ENCODE peak calls at places on chromosomes 4 and X, in ten cellular contexts. O is A549; Y is effector CD4-positive, alpha-beta T cell; A is anterior cingulate cortex; E is activated CD4-positive, CD25-positive, alpha-beta regulatory T cell treated with anti-CD3 and anti-CD28 coated beads, Interleukin-2, amount 50 U/mL, for 72 hours; T is tibial artery; S is AG20443; V is stimulated activated effector memory CD8-positive, alpha-beta T cell treated with anti-CD3 and anti-CD28 coated beads, Interleukin-12 subunit alpha, Interleukin-12 subunit beta, amount 100 ng/mL, for 72 hours; D is T-helper 9 cell; F is fibroblast of lung. K is an unnamed sample.
A peak's percentile ranks its signal among the peaks of the same experiment; 100 is the strongest.

GRCh38 chr4:26050212-26050643 is 136.2 kb downstream of the SMIM20 start:
- DNase-seq in A (peak; percentile 7), E (no peak), S (no peak), O (no peak), T (peak; percentile 73), F (no peak), V (no peak), Y (no peak), D (no peak), K (no peak)

GRCh38 chr4:37652747-37653527 is 33.2 kb downstream of the RELL1 start:
- DNase-seq in D (no peak), T (no peak), F (no peak), S (no peak), Y (no peak), V (no peak), E (no peak), A (no peak), O (no peak), K (no peak)

GRCh38 chrX:96713303-96713702 is 28.7 kb downstream of the DIAPH2 start:
- DNase-seq in O (no peak), T (no peak), D (no peak), V (no peak), F (no peak), A (no peak), S (no peak), Y (no peak), E (no peak), K (no peak)

GRCh38 chrX:69959712-69960111 is 90.0 kb downstream of the AWAT2 start:
- DNase-seq in E (no peak), Y (no peak), D (no peak), A (no peak), V (no peak), T (no peak), F (no peak), S (no peak), O (no peak), K (no peak)

GRCh38 chr4:110778526-110778925 is 155.6 kb upstream of the PITX2 start:
- DNase-seq in V (no peak), T (no peak), D (no peak), E (no peak), S (no peak), O (no peak), F (peak; percentile 55), Y (no peak), A (no peak), K (no peak)

GRCh38 chr4:40210776-40211175 is 13.9 kb downstream of the RHOH start:
- DNase-seq in Y (no peak), E (no peak), O (no peak), V (no peak), A (no peak), F (no peak), S (no peak), D (no peak), T (no peak), K (no peak)

GRCh38 chr4:139768913-139769312 is 103.3 kb downstream of the MGST2 start:
- DNase-seq in E (no peak), V (no peak), T (no peak), S (no peak), D (no peak), F (no peak), O (no peak), A (no peak), Y (no peak), K (no peak)

GRCh38 chrX:118496763-118497079 is 1.1 kb downstream of the DOCK11 start:
- DNase-seq in T (no peak), E (no peak), S (no peak), A (no peak), Y (no peak), O (no peak), F (no peak), V (no peak), D (no peak), K (no peak)

GRCh38 chrX:66902081-66902480 is 263.2 kb upstream of the EDA2R start:
- DNase-seq in D (no peak), V (no peak), E (no peak), F (no peak), T (no peak), O (no peak), Y (no peak), S (no peak), A (no peak), K (no peak)

K was measured in NCI-H187 treated with DMSO at 0.1 percent for 48 hours.